ENCODE peak calls at places on chromosomes 13 and 19, in eight cellular contexts. I is HTR-8/SVneo; A is hippocampal formation; Q is fibroblast of lung; X is T-helper 1 cell; L is OCI-M1; M is effector memory CD4-positive, alpha-beta T cell; O is hepatic stellate cell. K is an unnamed sample.

GRCh38 chr19:55717251-55717650 is 21.0 kb downstream of the NLRP9 start:
- DNase-seq in Q (no peak), X (no peak), O (no peak), M (no peak), L (no peak), I (no peak), A (no peak), K (no peak)

GRCh38 chr13:24742294-24742693 is 21.7 kb upstream of the RNF17 start:
- DNase-seq in X (no peak), L (no peak), M (no peak), Q (peak), O (no peak), A (no peak), I (peak), K (no peak)

GRCh38 chr19:38736036-38736412 is 8.2 kb downstream of the CAPN12 start:
- DNase-seq in X (peak), I (peak), Q (peak), O (no peak), M (peak), A (no peak), L (no peak), K (no peak)

GRCh38 chr19:43743059-43743458 is 11.7 kb downstream of the SMG9 start:
- DNase-seq in I (no peak), Q (peak), A (no peak), M (no peak), X (no peak), O (peak), L (no peak), K (no peak)

GRCh38 chr13:50884270-50884669 is 25.3 kb upstream of the RNASEH2B start:
- DNase-seq in Q (no peak), M (no peak), I (no peak), A (no peak), L (no peak), O (no peak), X (no peak), K (no peak)

GRCh38 chr19:3695124-3695733 is 5.0 kb downstream of the PIP5K1C start:
- DNase-seq in A (no peak), X (no peak), Q (no peak), M (no peak), L (no peak), I (no peak), O (no peak), K (no peak)

GRCh38 chr19:47547175-47547574 is 25.8 kb downstream of the ZNF541 start:
- DNase-seq in O (no peak), L (no peak), I (no peak), X (no peak), A (no peak), Q (no peak), M (no peak), K (no peak)

GRCh38 chr19:40921005-40921897 is 39.2 kb upstream of the CYP2A7 start:
- DNase-seq in I (no peak), X (no peak), L (no peak), M (no peak), A (no peak), Q (no peak), O (no peak), K (peak)

GRCh38 chr13:114309086-114309485 is 5.2 kb upstream of the CHAMP1 start:
- DNase-seq in M (no peak), Q (no peak), I (no peak), X (no peak), L (no peak), O (no peak), A (no peak), K (no peak)

GRCh38 chr13:59745395-59745788 is 418.3 kb downstream of the DIAPH3 start:
- DNase-seq in I (no peak), A (no peak), M (no peak), L (no peak), Q (peak), O (no peak), X (no peak), K (no peak)

GRCh38 chr19:48967346-48968178 is 2.5 kb downstream of the FTL start:
- DNase-seq in M (no peak), A (peak), X (no peak), O (no peak), Q (peak), L (peak), I (no peak), K (peak)

GRCh38 chr19:56109216-56109615 is 11.9 kb downstream of the ZNF787 start:
- DNase-seq in I (no peak), A (no peak), X (no peak), M (no peak), O (no peak), L (no peak), Q (no peak), K (no peak)

GRCh38 chr13:73216381-73216831 is 157.6 kb downstream of the KLF5 start:
- DNase-seq in M (no peak), X (no peak), I (no peak), O (no peak), L (no peak), A (no peak), Q (peak), K (no peak)

GRCh38 chr13:97107815-97108534 is 113.7 kb upstream of the OXGR1 start:
- DNase-seq in Q (peak), M (no peak), A (no peak), X (no peak), L (no peak), O (no peak), I (no peak), K (no peak)

GRCh38 chr13:62875118-62875640 is 1459.5 kb upstream of the PCDH20 start:
- DNase-seq in M (no peak), Q (no peak), X (no peak), A (no peak), L (no peak), O (no peak), I (no peak), K (no peak)

GRCh38 chr13:32228330-32229041 is 86.7 kb downstream of the ZAR1L start:
- DNase-seq in Q (peak), M (no peak), I (no peak), X (no peak), O (peak), L (no peak), A (no peak), K (no peak)

GRCh38 chr13:94346261-94347019 is 133.0 kb downstream of the DCT start:
- DNase-seq in L (no peak), X (no peak), Q (no peak), A (no peak), M (no peak), O (no peak), I (no peak), K (no peak)

K was measured in NCI-H460.